ENCODE peak calls at places on chromosomes 7 and 10, in four cellular contexts. P, G, Z and O are unnamed samples.
A peak's percentile ranks its signal among the peaks of the same experiment; 100 is the strongest.

GRCh38 chr7:44733708-44734481 is 14.8 kb upstream of the ZMIZ2 start:
- DNase-seq in P (no peak), G (peak; percentile 66), Z (no peak), O (no peak)

GRCh38 chr7:155524018-155524556 is 22.3 kb downstream of the CNPY1 start:
- DNase-seq in G (no peak), P (no peak), Z (no peak), O (no peak)

GRCh38 chr10:43370671-43371215 is 693 bp upstream of the FXYD4 start:
- DNase-seq in P (no peak), Z (peak; percentile 30), G (no peak), O (peak; percentile 36)

GRCh38 chr10:127547997-127548396 is 1.1 kb upstream of the NPS start:
- DNase-seq in P (no peak), Z (no peak), G (no peak), O (no peak)

GRCh38 chr7:139683137-139683871 is 94.5 kb downstream of the HIPK2 start:
- DNase-seq in Z (no peak), P (peak; percentile 61), G (no peak), O (peak; percentile 76)

GRCh38 chr7:41328544-41328943 is 374.3 kb downstream of the INHBA start:
- DNase-seq in P (no peak), G (no peak), Z (no peak), O (no peak)

GRCh38 chr7:84187813-84188212 is 6.8 kb downstream of the SEMA3A start:
- DNase-seq in Z (no peak), P (no peak), G (no peak), O (no peak)

GRCh38 chr7:73341877-73342276 is 13.9 kb downstream of the FKBP6 start:
- DNase-seq in Z (no peak), P (no peak), G (peak; percentile 37), O (no peak)

GRCh38 chr7:97430001-97430400 is 301.9 kb upstream of the TAC1 start:
- DNase-seq in Z (no peak), P (no peak), G (no peak), O (no peak)

GRCh38 chr7:41245916-41246315 is 457.0 kb downstream of the INHBA start:
- DNase-seq in Z (no peak), P (no peak), G (no peak), O (no peak)

GRCh38 chr7:17234398-17235021 is 63.9 kb upstream of the AHR start:
- DNase-seq in Z (no peak), G (peak; percentile 77), P (no peak), O (no peak)

GRCh38 chr10:117734626-117735405 is 192.3 kb downstream of the EMX2 start:
- DNase-seq in P (no peak), G (no peak), Z (no peak), O (no peak)

GRCh38 chr7:158750702-158751101 is 46.1 kb upstream of the NCAPG2 start:
- DNase-seq in P (no peak), Z (no peak), G (no peak), O (no peak)

GRCh38 chr10:107487284-107487683 is 322.8 kb upstream of the SORCS1 start:
- DNase-seq in P (no peak), G (no peak), Z (no peak), O (no peak)

GRCh38 chr7:128108641-128109423 is 77.6 kb upstream of the LRRC4 start:
- DNase-seq in Z (no peak), P (no peak), G (no peak), O (no peak)

GRCh38 chr7:96605045-96605716 is 104.5 kb downstream of the SEM1 start:
- DNase-seq in P (no peak), Z (no peak), G (no peak), O (no peak)

GRCh38 chr10:43208147-43209063 is 58.5 kb downstream of the RASGEF1A start:
- DNase-seq in P (peak; percentile 35), G (no peak), Z (peak; percentile 28), O (peak; percentile 43)

GRCh38 chr10:66202101-66202500 is 723.7 kb upstream of the LRRTM3 start:
- DNase-seq in P (no peak), G (no peak), Z (no peak), O (no peak)

GRCh38 chr10:124741281-124741921 is 2.8 kb downstream of the FAM53B start:
- DNase-seq in P (peak; percentile 91), Z (peak; percentile 88), G (peak; percentile 50), O (peak; percentile 93)

GRCh38 chr7:106679153-106679931 is 18.4 kb upstream of the CCDC71L start:
- DNase-seq in Z (no peak), P (no peak), G (no peak), O (no peak)

GRCh38 chr7:34850681-34851080 is 186.6 kb downstream of the DPY19L1 start:
- DNase-seq in G (no peak), P (no peak), Z (no peak), O (no peak)

GRCh38 chr7:137682596-137682995 is 164.2 kb downstream of the DGKI start:
- DNase-seq in P (no peak), G (no peak), Z (no peak), O (no peak)
- H3K4me1 ChIP-seq in P (no peaks in the 10 kb centered on the region), G (no peaks in the 10 kb centered on the region), Z (no peaks in the 10 kb centered on the region), O (peaks cover 4% of the 10 kb centered on the region)

GRCh38 chr10:79418886-79419595 is 26.4 kb downstream of the ZCCHC24 start:
- DNase-seq in Z (peak; percentile 28), P (peak; percentile 17), G (no peak), O (no peak)

GRCh38 chr10:79420974-79421688 is 24.3 kb downstream of the ZCCHC24 start:
- DNase-seq in P (peak; percentile 40), G (no peak), Z (peak; percentile 28), O (no peak)

GRCh38 chr10:79424221-79425073 is 21.0 kb downstream of the ZCCHC24 start:
- DNase-seq in Z (peak; percentile 70), G (no peak), P (peak; percentile 86), O (peak; percentile 57)

GRCh38 chr10:79425074-79425532 is 20.3 kb downstream of the ZCCHC24 start:
- DNase-seq in P (no peak), Z (peak; percentile 41), G (no peak), O (no peak)

GRCh38 chr10:79422178-79422892 is 23.1 kb downstream of the ZCCHC24 start:
- DNase-seq in G (no peak), Z (peak; percentile 44), P (peak; percentile 83), O (peak; percentile 84)
- H3K36me3 ChIP-seq in G (no peaks in the 10 kb centered on the region), Z (peaks cover 22% of the 10 kb centered on the region), P (no peaks in the 10 kb centered on the region), O (no peaks in the 10 kb centered on the region)

DNA sequence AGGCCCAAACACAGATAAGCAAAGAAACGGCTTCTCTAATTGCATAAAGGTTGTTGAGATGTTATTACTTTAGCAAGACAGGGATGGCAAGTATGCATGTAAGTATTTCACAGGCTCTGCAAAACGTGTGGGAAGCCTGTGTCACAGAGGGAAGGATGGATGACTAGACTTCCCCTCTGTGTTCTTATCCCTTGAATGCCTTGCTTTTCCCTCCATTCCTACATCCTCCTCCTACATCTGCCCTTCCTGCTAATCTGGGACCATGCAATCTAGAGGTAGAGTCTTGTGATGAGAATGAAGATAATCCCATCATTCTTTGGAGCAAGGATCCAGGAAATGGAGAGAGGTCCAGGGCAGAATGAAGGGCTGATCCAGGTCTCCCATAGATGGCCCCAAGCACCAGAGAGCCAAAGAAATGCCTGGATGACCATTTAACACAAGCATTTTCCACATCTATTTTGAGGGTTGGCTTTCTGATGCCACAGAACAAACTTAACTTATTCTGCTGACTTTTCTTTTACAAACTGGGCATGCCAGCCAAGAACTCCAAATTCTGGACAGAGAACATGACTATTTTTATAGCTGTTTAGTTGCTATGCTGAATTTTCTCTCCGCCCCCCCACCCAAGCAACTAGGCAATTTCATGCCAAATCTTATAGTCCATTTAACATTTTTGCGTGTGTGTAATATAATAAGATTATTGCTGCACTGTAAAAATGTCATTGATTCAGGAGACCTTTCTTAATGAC is 48.1 kb downstream of the NRP1 start:
- DNase-seq in Z (no peak), P (no peak), G (no peak), O (no peak)
- H3K4me1 ChIP-seq in Z (peaks cover 23% of the 10 kb centered on the region), P (peaks cover 64% of the 10 kb centered on the region), G (peaks cover 12% of the 10 kb centered on the region), O (peaks cover 20% of the 10 kb centered on the region)

GRCh38 chr10:5465976-5466450 is 33.4 kb downstream of the CALML5 start:
- DNase-seq in G (no peak), P (no peak), Z (no peak), O (no peak)
- H3K36me3 ChIP-seq in G (no peaks in the 10 kb centered on the region), P (no peaks in the 10 kb centered on the region), Z (no peaks in the 10 kb centered on the region), O (no peaks in the 10 kb centered on the region)

DNA sequence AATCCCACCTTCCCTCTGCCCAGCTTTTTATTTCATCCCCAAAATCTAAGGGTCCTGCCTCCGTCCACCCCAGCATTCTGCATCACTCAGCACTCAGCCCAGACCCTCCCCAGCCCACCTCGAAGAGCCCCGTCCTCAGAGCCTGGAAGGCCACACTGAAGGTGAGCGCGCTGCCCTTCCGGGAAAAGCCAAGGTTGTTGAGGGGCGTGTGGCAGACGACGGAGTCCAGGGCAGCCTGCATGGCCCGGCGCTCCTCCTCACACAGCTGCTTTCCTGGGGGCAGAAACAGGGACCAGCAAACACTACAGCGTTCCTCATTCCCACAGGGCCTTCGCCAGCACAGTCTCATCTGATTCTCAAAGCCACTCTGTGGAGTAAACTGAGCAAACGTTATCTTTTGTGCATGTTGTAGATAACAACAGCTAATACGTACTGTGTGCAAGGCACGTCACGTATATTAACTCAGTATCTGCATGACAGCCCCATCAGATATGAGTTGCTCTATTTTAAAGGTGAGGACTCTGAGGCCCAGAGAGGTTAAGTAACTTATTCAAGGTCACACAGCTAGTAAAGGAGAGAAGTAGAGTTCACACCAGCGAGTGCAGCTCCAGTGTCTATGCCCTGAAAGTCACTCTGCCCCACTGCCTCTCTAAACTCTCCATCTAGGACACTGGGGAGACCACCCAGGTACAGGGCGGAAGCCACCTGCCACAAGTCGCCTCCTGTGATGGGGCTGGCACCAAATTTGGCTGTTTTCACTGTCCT is 2.8 kb downstream of the TRAPPC14 start:
- DNase-seq in Z (no peak), P (no peak), G (no peak), O (no peak)
- H3K4me1 ChIP-seq in Z (peaks cover 55% of the 10 kb centered on the region), P (peaks cover 12% of the 10 kb centered on the region), G (peaks cover 22% of the 10 kb centered on the region), O (no peaks in the 10 kb centered on the region)

GRCh38 chr7:131459256-131459655 is 97.2 kb downstream of the PODXL start:
- DNase-seq in P (no peak), Z (no peak), G (peak; percentile 12), O (no peak)
- H3K36me3 ChIP-seq in P (peaks cover 3% of the 10 kb centered on the region), Z (peaks cover 36% of the 10 kb centered on the region), G (peaks cover 2% of the 10 kb centered on the region), O (peaks cover 3% of the 10 kb centered on the region)